ENCODE peak calls at places on chromosomes 3 and 15, in five cellular contexts. D is lung, P is uterus, W is mucosa of descending colon, Q is neuronal stem cell. E is an unnamed sample.

GRCh38 chr3:134369231-134369741 is 5.0 kb downstream of the AMOTL2 start:
- DNase-seq in D (no peak), P (no peak), W (no peak), Q (no peak), E (no peak)

GRCh38 chr3:123595396-123595795 is 10.5 kb upstream of the HACD2 start:
- DNase-seq in D (no peak), P (no peak), W (no peak), Q (no peak), E (no peak)

GRCh38 chr3:194189243-194189791 is 53.4 kb downstream of the HES1 start:
- DNase-seq in D (no peak), P (no peak), W (no peak), Q (no peak), E (no peak)

GRCh38 chr15:31149987-31150386 is 48.5 kb upstream of the TRPM1 start:
- DNase-seq in D (no peak), P (no peak), W (no peak), Q (no peak), E (no peak)

GRCh38 chr3:51357856-51358255 is 27.2 kb upstream of the MANF start:
- DNase-seq in D (no peak), P (no peak), W (no peak), Q (no peak), E (no peak)

GRCh38 chr3:53199834-53200233 is 38.8 kb downstream of the PRKCD start:
- DNase-seq in D (no peak), P (no peak), W (no peak), Q (no peak), E (no peak)

GRCh38 chr3:10577521-10577920 is 72.1 kb upstream of the ATP2B2 start:
- DNase-seq in D (no peak), P (no peak), W (no peak), Q (no peak), E (no peak)

GRCh38 chr3:45906681-45907220 is 20.4 kb downstream of the CCR9 start:
- DNase-seq in D (no peak), P (no peak), W (no peak), Q (no peak), E (no peak)

GRCh38 chr3:45009868-45010267 is 16.2 kb upstream of the CLEC3B start:
- DNase-seq in D (no peak), P (no peak), W (no peak), Q (no peak), E (no peak)

GRCh38 chr15:95988574-95988887 is 342.0 kb upstream of the NR2F2 start:
- DNase-seq in D (no peak), P (peak), W (no peak), Q (no peak), E (no peak)

GRCh38 chr15:84819291-84819768 is 2.2 kb downstream of the ALPK3 start:
- DNase-seq in D (no peak), P (no peak), W (no peak), Q (no peak), E (no peak)

GRCh38 chr15:76296849-76297248 is 14.4 kb downstream of the ETFA start:
- DNase-seq in D (no peak), P (no peak), W (no peak), Q (no peak), E (no peak)

GRCh38 chr3:186953011-186953487 is 22.7 kb downstream of the ST6GAL1 start:
- DNase-seq in D (no peak), P (no peak), W (no peak), Q (no peak), E (no peak)

GRCh38 chr3:167814441-167814951 is 79.0 kb downstream of the SERPINI1 start:
- DNase-seq in D (no peak), P (peak), W (no peak), Q (no peak), E (no peak)

GRCh38 chr3:125129512-125129962 is 73.7 kb upstream of the HEG1 start:
- DNase-seq in D (peak), P (peak), W (no peak), Q (no peak), E (no peak)

GRCh38 chr3:184965639-184966430 is 153.9 kb downstream of the VPS8 start:
- DNase-seq in D (no peak), P (no peak), W (no peak), Q (no peak), E (peak)

GRCh38 chr3:72150634-72151412 is 365.9 kb upstream of the PROK2 start:
- DNase-seq in D (no peak), P (no peak), W (peak), Q (no peak), E (no peak)

GRCh38 chr3:172294238-172294806 is 153.9 kb downstream of the GHSR start:
- DNase-seq in D (no peak), P (no peak), W (no peak), Q (no peak), E (no peak)

GRCh38 chr3:197256836-197257444 is 41.5 kb downstream of the DLG1 start:
- DNase-seq in D (no peak), P (peak), W (no peak), Q (no peak), E (peak)

GRCh38 chr3:57007513-57008415 is 52.7 kb upstream of the SPATA12 start:
- DNase-seq in D (peak), P (peak), W (peak), Q (no peak), E (no peak)

GRCh38 chr3:139110072-139110830 is 65.6 kb upstream of the PRR23C start:
- DNase-seq in D (peak), P (no peak), W (peak), Q (no peak), E (no peak)

GRCh38 chr3:186921578-186921977 is 8.7 kb upstream of the ST6GAL1 start:
- DNase-seq in D (no peak), P (no peak), W (no peak), Q (no peak), E (no peak)

GRCh38 chr3:127970966-127971592 is 56.0 kb downstream of the KBTBD12 start:
- DNase-seq in D (no peak), P (no peak), W (no peak), Q (peak), E (peak)

GRCh38 chr3:89948008-89948407 is 840.6 kb downstream of the EPHA3 start:
- DNase-seq in D (no peak), P (no peak), W (no peak), Q (no peak), E (no peak)

GRCh38 chr3:70531063-70531657 is 218.7 kb upstream of the MDFIC2 start:
- DNase-seq in D (no peak), P (no peak), W (no peak), Q (peak), E (no peak)

GRCh38 chr15:37140531-37141053 is 40.2 kb upstream of the MEIS2 start:
- DNase-seq in D (no peak), P (no peak), W (no peak), Q (no peak), E (no peak)

GRCh38 chr3:186124618-186125017 is 15.7 kb upstream of the ETV5 start:
- DNase-seq in D (no peak), P (no peak), W (no peak), Q (no peak), E (no peak)

GRCh38 chr3:46553154-46553553 is 12.9 kb downstream of the LRRC2 start:
- DNase-seq in D (no peak), P (no peak), W (no peak), Q (no peak), E (no peak)

GRCh38 chr3:71926242-71926560 is 141.3 kb upstream of the PROK2 start:
- DNase-seq in D (peak), P (peak), W (no peak), Q (no peak), E (no peak)

GRCh38 chr3:87541711-87542110 is 265.3 kb upstream of the POU1F1 start:
- DNase-seq in D (peak), P (no peak), W (no peak), Q (no peak), E (no peak)

GRCh38 chr3:59451041-59451763 is 401.4 kb upstream of the CFAP20DC start:
- DNase-seq in D (peak), P (no peak), W (no peak), Q (no peak), E (peak)

GRCh38 chr15:48722764-48723661 is 77.5 kb upstream of the FBN1 start:
- DNase-seq in D (no peak), P (no peak), W (no peak), Q (no peak), E (no peak)

GRCh38 chr3:146546366-146546965 is 2.1 kb upstream of the PLSCR1 start:
- DNase-seq in D (no peak), P (no peak), W (no peak), Q (no peak), E (no peak)

GRCh38 chr3:169764164-169764452 is 752 bp downstream of the TERC start:
- DNase-seq in D (peak), P (no peak), W (no peak), Q (no peak), E (no peak)

GRCh38 chr3:178206554-178206953 is 329.7 kb upstream of the KCNMB2 start:
- DNase-seq in D (no peak), P (no peak), W (no peak), Q (no peak), E (no peak)

GRCh38 chr3:159322322-159322939 is 520.6 kb downstream of the MFSD1 start:
- DNase-seq in D (no peak), P (no peak), W (peak), Q (peak), E (peak)

GRCh38 chr3:32222950-32223349 is 15.5 kb upstream of the CMTM8 start:
- DNase-seq in D (no peak), P (no peak), W (no peak), Q (no peak), E (no peak)

GRCh38 chr3:32229565-32229964 is 8.9 kb upstream of the CMTM8 start:
- DNase-seq in D (no peak), P (no peak), W (no peak), Q (no peak), E (no peak)

GRCh38 chr3:32224047-32224446 is 14.4 kb upstream of the CMTM8 start:
- DNase-seq in D (no peak), P (no peak), W (no peak), Q (no peak), E (no peak)

DNA sequence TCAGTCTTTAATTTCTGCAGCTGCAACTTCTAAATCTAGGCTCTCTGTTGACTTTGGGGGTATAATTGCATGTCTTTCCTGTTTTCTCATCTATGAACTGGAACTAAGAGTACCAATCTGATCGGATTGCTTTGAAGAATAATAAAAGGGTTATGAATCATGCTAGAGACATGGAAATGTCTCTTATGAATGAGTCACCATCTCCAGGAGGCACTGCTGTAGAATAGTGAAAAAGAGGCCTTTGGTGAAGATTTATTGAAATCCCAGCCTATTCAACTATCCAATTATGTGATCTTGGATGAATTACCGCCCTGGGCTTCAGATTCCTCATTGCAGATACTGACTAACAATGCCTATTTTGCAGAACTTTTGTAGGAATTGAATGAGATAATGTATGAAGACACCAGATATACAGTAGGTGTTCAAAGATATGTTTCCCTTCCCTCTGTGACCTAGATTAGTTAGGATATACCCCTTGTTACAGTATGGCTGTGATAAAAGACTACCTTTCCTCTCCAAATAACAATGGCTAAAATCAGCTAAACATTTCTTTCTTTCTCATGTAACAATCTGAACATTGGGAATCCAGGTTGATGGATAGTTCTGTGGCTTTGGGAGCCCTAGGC is 11.5 kb upstream of the CMTM8 start:
- DNase-seq in D (no peak), P (no peak), W (no peak), Q (no peak), E (no peak)
- H3K4me3 ChIP-seq in D (no peak), P (no peak), W (no peak), Q (no peak), E (no peak)

DNA sequence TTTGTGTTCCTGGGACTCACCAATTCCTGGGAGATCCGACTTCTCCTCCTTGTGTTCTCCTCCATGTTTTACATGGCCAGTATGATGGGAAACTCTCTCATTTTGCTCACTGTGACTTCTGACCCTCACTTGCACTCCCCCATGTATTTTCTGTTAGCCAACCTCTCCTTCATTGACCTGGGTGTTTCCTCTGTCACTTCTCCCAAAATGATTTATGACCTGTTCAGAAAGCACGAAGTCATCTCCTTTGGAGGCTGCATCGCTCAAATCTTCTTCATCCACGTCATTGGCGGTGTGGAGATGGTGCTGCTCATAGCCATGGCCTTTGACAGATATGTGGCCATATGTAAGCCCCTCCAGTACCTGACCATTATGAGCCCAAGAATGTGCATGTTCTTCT is 16.8 kb downstream of the OR4F15 start:
- DNase-seq in D (no peak), P (no peak), W (no peak), Q (no peak), E (no peak)
- H3K4me3 ChIP-seq in D (no peak), P (no peak), W (no peak), Q (no peak), E (no peak)

GRCh38 chr15:42737529-42738328 is 801 bp upstream of the CDAN1 start:
- DNase-seq in D (no peak), P (no peak), W (peak), Q (no peak), E (no peak)
- H3K4me3 ChIP-seq in D (no peak), P (peak), W (peak), Q (peak), E (peak)

DNA sequence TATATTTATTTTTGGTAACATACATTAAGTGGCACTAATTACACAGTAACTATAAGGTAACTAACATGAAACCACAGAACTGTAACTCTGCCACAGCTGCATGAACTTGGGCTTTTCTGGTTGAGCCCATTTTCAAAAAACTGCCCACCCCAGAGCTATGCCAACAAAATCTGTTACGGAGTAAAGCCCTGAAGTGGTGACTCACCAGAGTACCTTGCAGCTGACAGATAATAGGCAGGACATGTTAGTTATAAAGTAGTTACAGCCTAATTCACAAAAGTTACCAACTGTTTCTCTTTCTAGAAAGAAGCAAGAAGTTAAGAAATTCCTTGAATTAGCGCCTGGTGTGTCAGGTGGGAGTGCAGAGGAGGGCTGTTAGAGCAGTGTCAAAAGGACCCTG is 1.5 kb upstream of the GPX1 start:
- DNase-seq in D (no peak), P (no peak), W (no peak), Q (no peak), E (no peak)
- H3K4me3 ChIP-seq in D (no peak), P (no peak), W (no peak), Q (no peak), E (no peak)

GRCh38 chr3:26102376-26103110 is 312.7 kb downstream of the OXSM start:
- DNase-seq in D (no peak), P (no peak), W (no peak), Q (no peak), E (no peak)

GRCh38 chr3:26100176-26100575 is 310.3 kb downstream of the OXSM start:
- DNase-seq in D (no peak), P (no peak), W (no peak), Q (no peak), E (no peak)

GRCh38 chr3:26106119-26106690 is 316.3 kb downstream of the OXSM start:
- DNase-seq in D (no peak), P (no peak), W (no peak), Q (no peak), E (no peak)

GRCh38 chr3:26108846-26109489 is 319.1 kb downstream of the OXSM start:
- DNase-seq in D (no peak), P (no peak), W (no peak), Q (no peak), E (no peak)

GRCh38 chr3:26104856-26105255 is 315.0 kb downstream of the OXSM start:
- DNase-seq in D (no peak), P (no peak), W (no peak), Q (no peak), E (no peak)
- H3K4me3 ChIP-seq in D (no peak), P (no peak), W (no peak), Q (no peak), E (no peak)

GRCh38 chr15:66600240-66600627 is 34.4 kb upstream of the LCTL start:
- DNase-seq in D (no peak), P (no peak), W (no peak), Q (no peak), E (no peak)
- H3K4me3 ChIP-seq in D (no peak), P (no peak), W (no peak), Q (no peak), E (no peak)

GRCh38 chr15:51621155-51621554 is 1.4 kb downstream of the DMXL2 start:
- DNase-seq in D (no peak), P (no peak), W (no peak), Q (no peak), E (no peak)

GRCh38 chr15:51622269-51623180 is at the start of gene DMXL2:
- DNase-seq in D (peak), P (peak), W (peak), Q (peak), E (peak)

GRCh38 chr15:51620647-51621046 is 1.9 kb downstream of the DMXL2 start:
- DNase-seq in D (no peak), P (no peak), W (no peak), Q (no peak), E (no peak)

GRCh38 chr15:51621917-51622268 is 678 bp downstream of the DMXL2 start:
- DNase-seq in D (peak), P (peak), W (no peak), Q (peak), E (peak)

DNA sequence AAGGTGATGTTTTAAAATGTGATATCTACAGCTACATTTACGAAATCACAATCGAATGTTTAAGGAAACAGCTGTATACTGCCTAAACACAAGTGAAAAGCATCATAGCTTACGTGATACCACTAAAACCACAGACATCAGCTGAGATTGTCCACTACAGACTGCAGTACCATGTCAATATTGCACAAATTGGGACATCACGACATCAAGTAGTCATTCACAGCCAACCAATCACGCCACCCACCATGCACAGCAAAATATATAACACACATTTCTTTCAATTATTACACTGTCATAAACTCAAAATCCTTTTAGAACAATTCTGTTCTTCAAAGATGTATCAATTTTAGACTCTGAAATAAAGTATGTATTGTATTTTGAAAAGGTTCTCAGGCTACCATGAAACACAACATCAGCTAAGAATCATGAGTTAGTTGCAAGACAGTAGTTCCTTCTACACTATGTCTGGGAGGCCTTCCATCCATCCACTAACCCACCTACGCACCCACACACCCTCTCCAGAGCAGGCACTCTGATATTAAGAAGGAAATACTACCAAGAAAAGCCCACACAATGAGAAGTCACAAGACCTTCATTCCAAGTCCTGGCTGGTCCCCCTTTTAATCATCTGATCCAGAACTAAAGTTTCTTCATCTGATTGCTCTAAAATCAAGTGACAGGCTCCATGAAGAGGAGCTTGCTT is 3.1 kb downstream of the DMXL2 start:
- DNase-seq in D (peak), P (no peak), W (no peak), Q (no peak), E (no peak)
- H3K4me3 ChIP-seq in D (no peak), P (no peak), W (no peak), Q (no peak), E (no peak)

E was measured in CD4-positive, CD25-positive, alpha-beta regulatory T cell.